ENCODE peak calls at places on chromosomes 2 and 18, in seven cellular contexts. One of them, this sample, is unnamed.

GRCh38 chr2:14577843-14578242 is 54.7 kb upstream of the LRATD1 start:
- DNase-seq in NCI-H345: no peak
- DNase-seq in Ammon's horn: no peak
- DNase-seq in activated gamma-delta T cell treated with anti-CD3 and anti-CD28 coated beads, Interleukin-2, amount 50 U/mL, for 16 hours: no peak
- DNase-seq in neural progenitor cell: no peak
- DNase-seq in pancreas: no peak
- DNase-seq in frontal cortex: no peak
- DNase-seq in this sample: no peak

GRCh38 chr2:73986085-73986680 is 1.5 kb downstream of the TET3 start:
- DNase-seq in frontal cortex: no peak
- DNase-seq in neural progenitor cell: no peak
- DNase-seq in activated gamma-delta T cell treated with anti-CD3 and anti-CD28 coated beads, Interleukin-2, amount 50 U/mL, for 16 hours: no peak
- DNase-seq in pancreas: no peak
- DNase-seq in NCI-H345: no peak
- DNase-seq in Ammon's horn: no peak
- DNase-seq in this sample: peak

GRCh38 chr2:69735696-69736095 is 6.2 kb upstream of the ANXA4 start:
- DNase-seq in neural progenitor cell: no peak
- DNase-seq in activated gamma-delta T cell treated with anti-CD3 and anti-CD28 coated beads, Interleukin-2, amount 50 U/mL, for 16 hours: no peak
- DNase-seq in Ammon's horn: no peak
- DNase-seq in pancreas: no peak
- DNase-seq in NCI-H345: no peak
- DNase-seq in frontal cortex: no peak
- DNase-seq in this sample: no peak

GRCh38 chr2:11681722-11682589 is 12.0 kb upstream of the NTSR2 start:
- DNase-seq in activated gamma-delta T cell treated with anti-CD3 and anti-CD28 coated beads, Interleukin-2, amount 50 U/mL, for 16 hours: peak
- DNase-seq in neural progenitor cell: peak
- DNase-seq in Ammon's horn: no peak
- DNase-seq in NCI-H345: peak
- DNase-seq in frontal cortex: peak
- DNase-seq in pancreas: peak
- DNase-seq in this sample: peak

GRCh38 chr2:195984951-195985726 is 83.5 kb downstream of the DNAH7 start:
- DNase-seq in Ammon's horn: no peak
- DNase-seq in neural progenitor cell: no peak
- DNase-seq in pancreas: no peak
- DNase-seq in NCI-H345: no peak
- DNase-seq in frontal cortex: no peak
- DNase-seq in activated gamma-delta T cell treated with anti-CD3 and anti-CD28 coated beads, Interleukin-2, amount 50 U/mL, for 16 hours: no peak
- DNase-seq in this sample: no peak

GRCh38 chr18:9631814-9632496 is 17.6 kb upstream of the PPP4R1 start:
- DNase-seq in pancreas: no peak
- DNase-seq in Ammon's horn: no peak
- DNase-seq in frontal cortex: no peak
- DNase-seq in NCI-H345: no peak
- DNase-seq in activated gamma-delta T cell treated with anti-CD3 and anti-CD28 coated beads, Interleukin-2, amount 50 U/mL, for 16 hours: no peak
- DNase-seq in neural progenitor cell: no peak
- DNase-seq in this sample: no peak

GRCh38 chr2:224984641-224985040 is 57.6 kb downstream of the DOCK10 start:
- DNase-seq in pancreas: no peak
- DNase-seq in activated gamma-delta T cell treated with anti-CD3 and anti-CD28 coated beads, Interleukin-2, amount 50 U/mL, for 16 hours: no peak
- DNase-seq in frontal cortex: no peak
- DNase-seq in NCI-H345: no peak
- DNase-seq in neural progenitor cell: no peak
- DNase-seq in Ammon's horn: no peak
- DNase-seq in this sample: peak

GRCh38 chr2:144999040-144999875 is 479.3 kb upstream of the ZEB2 start:
- DNase-seq in activated gamma-delta T cell treated with anti-CD3 and anti-CD28 coated beads, Interleukin-2, amount 50 U/mL, for 16 hours: no peak
- DNase-seq in Ammon's horn: no peak
- DNase-seq in frontal cortex: no peak
- DNase-seq in pancreas: no peak
- DNase-seq in neural progenitor cell: no peak
- DNase-seq in NCI-H345: no peak
- DNase-seq in this sample: no peak

GRCh38 chr2:239874636-239875356 is 150.3 kb downstream of the NDUFA10 start:
- DNase-seq in neural progenitor cell: no peak
- DNase-seq in pancreas: no peak
- DNase-seq in frontal cortex: no peak
- DNase-seq in Ammon's horn: no peak
- DNase-seq in activated gamma-delta T cell treated with anti-CD3 and anti-CD28 coated beads, Interleukin-2, amount 50 U/mL, for 16 hours: no peak
- DNase-seq in NCI-H345: no peak
- DNase-seq in this sample: no peak

GRCh38 chr2:100820346-100821254 is 661 bp downstream of the NPAS2 start:
- DNase-seq in frontal cortex: no peak
- DNase-seq in activated gamma-delta T cell treated with anti-CD3 and anti-CD28 coated beads, Interleukin-2, amount 50 U/mL, for 16 hours: no peak
- DNase-seq in Ammon's horn: no peak
- DNase-seq in neural progenitor cell: peak
- DNase-seq in NCI-H345: no peak
- DNase-seq in pancreas: peak
- DNase-seq in this sample: peak

GRCh38 chr2:233426619-233427342 is 72.5 kb downstream of the DGKD start:
- DNase-seq in Ammon's horn: no peak
- DNase-seq in pancreas: no peak
- DNase-seq in NCI-H345: no peak
- DNase-seq in frontal cortex: no peak
- DNase-seq in neural progenitor cell: no peak
- DNase-seq in activated gamma-delta T cell treated with anti-CD3 and anti-CD28 coated beads, Interleukin-2, amount 50 U/mL, for 16 hours: peak
- DNase-seq in this sample: no peak

GRCh38 chr18:46174317-46175039 is 70.3 kb downstream of the HAUS1 start:
- DNase-seq in frontal cortex: peak
- DNase-seq in pancreas: peak
- DNase-seq in neural progenitor cell: peak
- DNase-seq in activated gamma-delta T cell treated with anti-CD3 and anti-CD28 coated beads, Interleukin-2, amount 50 U/mL, for 16 hours: peak
- DNase-seq in Ammon's horn: peak
- DNase-seq in NCI-H345: peak
- DNase-seq in this sample: peak

GRCh38 chr2:212354382-212354781 is 184.2 kb downstream of the ERBB4 start:
- DNase-seq in NCI-H345: no peak
- DNase-seq in Ammon's horn: no peak
- DNase-seq in neural progenitor cell: no peak
- DNase-seq in frontal cortex: no peak
- DNase-seq in pancreas: no peak
- DNase-seq in activated gamma-delta T cell treated with anti-CD3 and anti-CD28 coated beads, Interleukin-2, amount 50 U/mL, for 16 hours: no peak
- DNase-seq in this sample: no peak

GRCh38 chr18:67217551-67218166 is 298.9 kb downstream of the DSEL start:
- DNase-seq in Ammon's horn: peak
- DNase-seq in NCI-H345: peak
- DNase-seq in pancreas: no peak
- DNase-seq in neural progenitor cell: peak
- DNase-seq in frontal cortex: peak
- DNase-seq in activated gamma-delta T cell treated with anti-CD3 and anti-CD28 coated beads, Interleukin-2, amount 50 U/mL, for 16 hours: peak
- DNase-seq in this sample: peak

GRCh38 chr18:36704656-36705055 is 124.1 kb downstream of the TPGS2 start:
- DNase-seq in NCI-H345: no peak
- DNase-seq in frontal cortex: no peak
- DNase-seq in activated gamma-delta T cell treated with anti-CD3 and anti-CD28 coated beads, Interleukin-2, amount 50 U/mL, for 16 hours: no peak
- DNase-seq in neural progenitor cell: no peak
- DNase-seq in pancreas: no peak
- DNase-seq in Ammon's horn: no peak
- DNase-seq in this sample: no peak

GRCh38 chr2:134982603-134983002 is 64.0 kb downstream of the CCNT2 start:
- DNase-seq in pancreas: no peak
- DNase-seq in Ammon's horn: no peak
- DNase-seq in NCI-H345: no peak
- DNase-seq in neural progenitor cell: no peak
- DNase-seq in frontal cortex: no peak
- DNase-seq in activated gamma-delta T cell treated with anti-CD3 and anti-CD28 coated beads, Interleukin-2, amount 50 U/mL, for 16 hours: no peak
- DNase-seq in this sample: no peak

GRCh38 chr2:88561646-88562388 is 65.4 kb downstream of the EIF2AK3 start:
- DNase-seq in activated gamma-delta T cell treated with anti-CD3 and anti-CD28 coated beads, Interleukin-2, amount 50 U/mL, for 16 hours: no peak
- DNase-seq in pancreas: no peak
- DNase-seq in frontal cortex: no peak
- DNase-seq in Ammon's horn: no peak
- DNase-seq in neural progenitor cell: no peak
- DNase-seq in NCI-H345: no peak
- DNase-seq in this sample: no peak

GRCh38 chr2:208827549-208828221 is 421.1 kb downstream of the PTH2R start:
- DNase-seq in Ammon's horn: no peak
- DNase-seq in neural progenitor cell: peak
- DNase-seq in frontal cortex: no peak
- DNase-seq in activated gamma-delta T cell treated with anti-CD3 and anti-CD28 coated beads, Interleukin-2, amount 50 U/mL, for 16 hours: no peak
- DNase-seq in NCI-H345: no peak
- DNase-seq in pancreas: no peak
- DNase-seq in this sample: no peak

GRCh38 chr2:3483986-3484960 is 35.1 kb downstream of the ADI1 start:
- DNase-seq in neural progenitor cell: no peak
- DNase-seq in pancreas: peak
- DNase-seq in activated gamma-delta T cell treated with anti-CD3 and anti-CD28 coated beads, Interleukin-2, amount 50 U/mL, for 16 hours: no peak
- DNase-seq in Ammon's horn: no peak
- DNase-seq in frontal cortex: no peak
- DNase-seq in NCI-H345: no peak
- DNase-seq in this sample: no peak

GRCh38 chr18:7198326-7198725 is 32.6 kb upstream of the LRRC30 start:
- DNase-seq in Ammon's horn: no peak
- DNase-seq in activated gamma-delta T cell treated with anti-CD3 and anti-CD28 coated beads, Interleukin-2, amount 50 U/mL, for 16 hours: no peak
- DNase-seq in neural progenitor cell: no peak
- DNase-seq in pancreas: no peak
- DNase-seq in frontal cortex: no peak
- DNase-seq in NCI-H345: no peak
- DNase-seq in this sample: no peak

GRCh38 chr2:171999604-172000469 is at the start of gene METAP1D:
- DNase-seq in NCI-H345: peak
- DNase-seq in pancreas: peak
- DNase-seq in activated gamma-delta T cell treated with anti-CD3 and anti-CD28 coated beads, Interleukin-2, amount 50 U/mL, for 16 hours: peak
- DNase-seq in frontal cortex: peak
- DNase-seq in neural progenitor cell: peak
- DNase-seq in Ammon's horn: peak
- DNase-seq in this sample: peak

GRCh38 chr2:216179015-216179414 is 69.9 kb downstream of the XRCC5 start:
- DNase-seq in activated gamma-delta T cell treated with anti-CD3 and anti-CD28 coated beads, Interleukin-2, amount 50 U/mL, for 16 hours: no peak
- DNase-seq in neural progenitor cell: no peak
- DNase-seq in Ammon's horn: no peak
- DNase-seq in pancreas: no peak
- DNase-seq in frontal cortex: no peak
- DNase-seq in NCI-H345: no peak
- DNase-seq in this sample: no peak

GRCh38 chr2:235049069-235049468 is 97.3 kb downstream of the SH3BP4 start:
- DNase-seq in frontal cortex: no peak
- DNase-seq in NCI-H345: no peak
- DNase-seq in pancreas: peak
- DNase-seq in Ammon's horn: no peak
- DNase-seq in neural progenitor cell: no peak
- DNase-seq in activated gamma-delta T cell treated with anti-CD3 and anti-CD28 coated beads, Interleukin-2, amount 50 U/mL, for 16 hours: no peak
- DNase-seq in this sample: no peak

GRCh38 chr18:63697261-63697660 is 5.5 kb upstream of the SERPINB11 start:
- DNase-seq in Ammon's horn: no peak
- DNase-seq in pancreas: no peak
- DNase-seq in neural progenitor cell: no peak
- DNase-seq in NCI-H345: no peak
- DNase-seq in frontal cortex: no peak
- DNase-seq in activated gamma-delta T cell treated with anti-CD3 and anti-CD28 coated beads, Interleukin-2, amount 50 U/mL, for 16 hours: no peak
- DNase-seq in this sample: no peak

GRCh38 chr2:121804340-121804739 is 48.9 kb downstream of the TSN start:
- DNase-seq in pancreas: no peak
- DNase-seq in NCI-H345: peak
- DNase-seq in neural progenitor cell: no peak
- DNase-seq in activated gamma-delta T cell treated with anti-CD3 and anti-CD28 coated beads, Interleukin-2, amount 50 U/mL, for 16 hours: no peak
- DNase-seq in Ammon's horn: no peak
- DNase-seq in frontal cortex: no peak
- DNase-seq in this sample: no peak

GRCh38 chr2:37720533-37721218 is 49.2 kb upstream of the CDC42EP3 start:
- DNase-seq in frontal cortex: no peak
- DNase-seq in pancreas: no peak
- DNase-seq in activated gamma-delta T cell treated with anti-CD3 and anti-CD28 coated beads, Interleukin-2, amount 50 U/mL, for 16 hours: no peak
- DNase-seq in NCI-H345: no peak
- DNase-seq in neural progenitor cell: no peak
- DNase-seq in Ammon's horn: no peak
- DNase-seq in this sample: no peak

GRCh38 chr2:191666733-191667132 is 11.2 kb upstream of the NABP1 start:
- DNase-seq in activated gamma-delta T cell treated with anti-CD3 and anti-CD28 coated beads, Interleukin-2, amount 50 U/mL, for 16 hours: no peak
- DNase-seq in neural progenitor cell: no peak
- DNase-seq in Ammon's horn: peak
- DNase-seq in NCI-H345: no peak
- DNase-seq in frontal cortex: no peak
- DNase-seq in pancreas: no peak
- DNase-seq in this sample: no peak

GRCh38 chr18:53991202-53991601 is 233.3 kb downstream of the MBD2 start:
- DNase-seq in frontal cortex: no peak
- DNase-seq in NCI-H345: no peak
- DNase-seq in pancreas: no peak
- DNase-seq in activated gamma-delta T cell treated with anti-CD3 and anti-CD28 coated beads, Interleukin-2, amount 50 U/mL, for 16 hours: no peak
- DNase-seq in neural progenitor cell: no peak
- DNase-seq in Ammon's horn: no peak
- DNase-seq in this sample: no peak

GRCh38 chr2:71336802-71337201 is 5.2 kb downstream of the ZNF638 start:
- DNase-seq in NCI-H345: no peak
- DNase-seq in pancreas: no peak
- DNase-seq in Ammon's horn: peak
- DNase-seq in activated gamma-delta T cell treated with anti-CD3 and anti-CD28 coated beads, Interleukin-2, amount 50 U/mL, for 16 hours: no peak
- DNase-seq in frontal cortex: no peak
- DNase-seq in neural progenitor cell: no peak
- DNase-seq in this sample: no peak

GRCh38 chr2:3322311-3322970 is 55.2 kb downstream of the EIPR1 start:
- DNase-seq in Ammon's horn: no peak
- DNase-seq in NCI-H345: no peak
- DNase-seq in pancreas: no peak
- DNase-seq in frontal cortex: no peak
- DNase-seq in activated gamma-delta T cell treated with anti-CD3 and anti-CD28 coated beads, Interleukin-2, amount 50 U/mL, for 16 hours: no peak
- DNase-seq in neural progenitor cell: no peak
- DNase-seq in this sample: no peak

GRCh38 chr2:1990724-1991123 is 246.4 kb upstream of the PXDN start:
- DNase-seq in pancreas: peak
- DNase-seq in Ammon's horn: peak
- DNase-seq in neural progenitor cell: no peak
- DNase-seq in NCI-H345: peak
- DNase-seq in frontal cortex: peak
- DNase-seq in activated gamma-delta T cell treated with anti-CD3 and anti-CD28 coated beads, Interleukin-2, amount 50 U/mL, for 16 hours: no peak
- DNase-seq in this sample: no peak

GRCh38 chr2:104733544-104733943 is 120.4 kb upstream of the POU3F3 start:
- DNase-seq in frontal cortex: no peak
- DNase-seq in activated gamma-delta T cell treated with anti-CD3 and anti-CD28 coated beads, Interleukin-2, amount 50 U/mL, for 16 hours: no peak
- DNase-seq in Ammon's horn: no peak
- DNase-seq in neural progenitor cell: peak
- DNase-seq in NCI-H345: no peak
- DNase-seq in pancreas: no peak
- DNase-seq in this sample: no peak

GRCh38 chr2:189782221-189782671 is 1.9 kb downstream of the ORMDL1 start:
- DNase-seq in pancreas: no peak
- DNase-seq in neural progenitor cell: no peak
- DNase-seq in NCI-H345: no peak
- DNase-seq in Ammon's horn: no peak
- DNase-seq in activated gamma-delta T cell treated with anti-CD3 and anti-CD28 coated beads, Interleukin-2, amount 50 U/mL, for 16 hours: no peak
- DNase-seq in frontal cortex: no peak
- DNase-seq in this sample: no peak

GRCh38 chr2:20666364-20667150 is at the start of gene GDF7:
- DNase-seq in activated gamma-delta T cell treated with anti-CD3 and anti-CD28 coated beads, Interleukin-2, amount 50 U/mL, for 16 hours: no peak
- DNase-seq in NCI-H345: peak
- DNase-seq in frontal cortex: peak
- DNase-seq in neural progenitor cell: peak
- DNase-seq in Ammon's horn: no peak
- DNase-seq in pancreas: no peak
- DNase-seq in this sample: no peak

This sample was measured in CD8-positive, alpha-beta memory T cell.